ENCODE peak calls at places on chromosomes 16 and 17, in four cellular contexts. O is fibroblast of lung, K is keratinocyte, G is GM04504. S is an unnamed sample.

GRCh38 chr17:48100591-48101011 is 677 bp downstream of the CBX1 start:
- DNase-seq in O (peak), K (no peak), G (peak), S (peak)

GRCh38 chr17:17857496-17857895 is 20.7 kb upstream of the SREBF1 start:
- DNase-seq in O (no peak), K (no peak), G (no peak), S (no peak)

GRCh38 chr16:12672986-12673385 is 130.7 kb downstream of the CPPED1 start:
- DNase-seq in O (no peak), K (no peak), G (no peak), S (no peak)

GRCh38 chr16:73000020-73000906 is 47.7 kb downstream of the ZFHX3 start:
- DNase-seq in O (peak), K (no peak), G (no peak), S (no peak)

GRCh38 chr16:86252596-86252995 is 257.7 kb upstream of the FOXF1 start:
- DNase-seq in O (peak), K (no peak), G (no peak), S (peak)

GRCh38 chr16:79519448-79519847 is 81.1 kb downstream of the MAF start:
- DNase-seq in O (no peak), K (no peak), G (no peak), S (no peak)

GRCh38 chr16:27289669-27290068 is 21.1 kb upstream of the NSMCE1 start:
- DNase-seq in O (no peak), K (no peak), G (no peak), S (no peak)

GRCh38 chr17:78915872-78916632 is 9.1 kb downstream of the TIMP2 start:
- DNase-seq in O (peak), K (no peak), G (no peak), S (no peak)

GRCh38 chr17:74012465-74012864 is 191.0 kb upstream of the RPL38 start:
- DNase-seq in O (no peak), K (no peak), G (no peak), S (no peak)

GRCh38 chr17:49216953-49217650 is 6.6 kb downstream of the ABI3 start:
- DNase-seq in O (no peak), K (no peak), G (no peak), S (no peak)

GRCh38 chr16:81530814-81531213 is 86.2 kb downstream of the CMIP start:
- DNase-seq in O (no peak), K (no peak), G (no peak), S (no peak)

GRCh38 chr17:28749516-28750177 is 5.8 kb downstream of the TRAF4 start:
- DNase-seq in O (no peak), K (no peak), G (no peak), S (no peak)

GRCh38 chr17:68861602-68862001 is 93.6 kb downstream of the ABCA8 start:
- DNase-seq in O (no peak), K (no peak), G (no peak), S (no peak)

GRCh38 chr16:48556913-48557351 is 53.0 kb downstream of the N4BP1 start:
- DNase-seq in O (peak), K (no peak), G (no peak), S (peak)

GRCh38 chr17:18261146-18261515 is 669 bp downstream of the MIEF2 start:
- DNase-seq in O (peak), K (no peak), G (peak), S (peak)

GRCh38 chr17:41439375-41439774 is 1.4 kb downstream of the KRT38 start:
- DNase-seq in O (no peak), K (no peak), G (no peak), S (peak)

GRCh38 chr17:47698749-47699535 is 5.0 kb downstream of the TBKBP1 start:
- DNase-seq in O (peak), K (no peak), G (peak), S (peak)

GRCh38 chr16:593406-593805 is 3.5 kb downstream of the RAB40C start:
- DNase-seq in O (no peak), K (peak), G (no peak), S (no peak)

GRCh38 chr17:48555616-48556533 is 11.0 kb upstream of the HOXB2 start:
- DNase-seq in O (peak), K (no peak), G (no peak), S (peak)

GRCh38 chr17:70060415-70060814 is 14.6 kb upstream of the KCNJ16 start:
- DNase-seq in O (peak), K (no peak), G (no peak), S (peak)

GRCh38 chr17:67520282-67520906 is 143.3 kb downstream of the PITPNC1 start:
- DNase-seq in O (peak), K (no peak), G (peak), S (peak)

GRCh38 chr17:30345527-30346075 is 11.7 kb upstream of the TMIGD1 start:
- DNase-seq in O (no peak), K (no peak), G (no peak), S (no peak)

GRCh38 chr17:13786000-13786598 is 184.4 kb upstream of the HS3ST3A1 start:
- DNase-seq in O (peak), K (no peak), G (peak), S (peak)

GRCh38 chr16:10988164-10988803 is 43.9 kb downstream of the CLEC16A start:
- DNase-seq in O (no peak), K (no peak), G (no peak), S (no peak)

GRCh38 chr16:1721372-1721771 is 15.4 kb downstream of the MAPK8IP3 start:
- DNase-seq in O (no peak), K (no peak), G (no peak), S (no peak)

GRCh38 chr16:66895697-66895995 is 15.3 kb downstream of the PDP2 start:
- DNase-seq in O (no peak), K (no peak), G (no peak), S (no peak)

S was measured in IMR-90.